ENCODE peak calls at places on chromosomes 4 and X, in ten cellular contexts. W is A549, S is Caco-2, Y is choroid plexus epithelial cell, X is GM23248, A is Panc1, O is suprapubic skin, T is fibroblast of the aortic adventitia, C is K562, F is H7. U is an unnamed sample.

GRCh38 chr4:41427306-41427882 is 110.6 kb upstream of the LIMCH1 start:
- DNase-seq in W (no peak), S (no peak), Y (no peak), X (no peak), A (no peak), O (no peak), T (no peak), C (no peak), F (no peak), U (no peak)

GRCh38 chr4:152957437-152958185 is 21.5 kb downstream of the FHDC1 start:
- DNase-seq in W (no peak), S (peak; percentile 45), Y (peak; percentile 57), X (no peak), A (no peak), O (no peak), T (peak; percentile 39), C (peak; percentile 14), F (no peak), U (no peak)

GRCh38 chrX:11305641-11306040 is 12.4 kb downstream of the AMELX start:
- DNase-seq in W (no peak), S (no peak), Y (no peak), X (no peak), A (no peak), O (no peak), T (no peak), C (no peak), F (no peak), U (no peak)

GRCh38 chrX:54447461-54447860 is 7.3 kb downstream of the TSR2 start:
- DNase-seq in W (peak; percentile 14), S (peak; percentile 6), Y (peak; percentile 28), X (peak; percentile 27), A (no peak), O (no peak), T (peak; percentile 4), C (no peak), F (peak; percentile 57), U (peak; percentile 9)

GRCh38 chrX:152861116-152861515 is 30.3 kb downstream of the NSDHL start:
- DNase-seq in W (no peak), S (no peak), Y (peak; percentile 18), X (no peak), A (no peak), O (no peak), T (no peak), C (no peak), F (no peak), U (peak; percentile 3)

GRCh38 chr4:107862658-107863057 is 37.9 kb downstream of the SGMS2 start:
- DNase-seq in W (peak; percentile 15), S (no peak), Y (peak; percentile 81), X (peak; percentile 55), A (peak; percentile 74), O (no peak), T (peak; percentile 32), C (peak; percentile 5), F (no peak), U (no peak)

GRCh38 chr4:77859256-77859655 is 3.4 kb upstream of the MRPL1 start:
- DNase-seq in W (no peak), S (no peak), Y (no peak), X (no peak), A (no peak), O (no peak), T (no peak), C (no peak), F (no peak), U (no peak)

GRCh38 chr4:114378306-114378903 is 220.2 kb upstream of the UGT8 start:
- DNase-seq in W (no peak), S (peak; percentile 27), Y (peak; percentile 74), X (peak; percentile 78), A (no peak), O (no peak), T (peak; percentile 74), C (no peak), F (no peak), U (peak; percentile 57)

GRCh38 chrX:2719774-2720447 is 28.8 kb downstream of the CD99 start:
- DNase-seq in W (no peak), S (no peak), Y (no peak), X (no peak), A (no peak), O (no peak), T (no peak), C (no peak), F (no peak), U (no peak)

GRCh38 chrX:132488092-132488749 is 617 bp downstream of the MBNL3 start:
- DNase-seq in W (no peak), S (no peak), Y (peak; percentile 37), X (peak; percentile 68), A (no peak), O (no peak), T (peak; percentile 36), C (no peak), F (no peak), U (peak; percentile 25)

DNA sequence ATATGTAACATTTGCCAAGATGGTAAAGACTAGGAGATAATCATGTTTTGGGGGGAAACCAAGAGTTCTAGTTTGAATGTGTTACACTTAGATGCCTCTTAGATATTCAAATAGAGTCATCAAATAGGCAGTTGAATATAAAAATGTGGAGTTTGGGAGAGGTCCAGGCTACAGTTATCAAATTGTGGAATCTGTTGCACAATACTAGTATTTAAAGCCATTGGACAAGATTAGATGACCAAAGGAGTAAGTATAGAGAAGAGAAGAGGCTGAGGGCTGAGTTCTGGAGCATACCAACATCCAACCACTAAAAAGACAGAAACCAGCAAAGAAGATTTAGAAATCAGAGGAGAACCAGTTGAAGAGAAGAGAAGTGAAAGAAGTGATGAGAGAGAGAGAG is 72.7 kb downstream of the NAA11 start:
- DNase-seq in W (no peak), S (no peak), Y (no peak), X (no peak), A (no peak), O (no peak), T (no peak), C (no peak), F (no peak), U (no peak)
- H3K4me3 ChIP-seq in W (no peak overlapping the region), S (no peak overlapping the region), Y (no peak overlapping the region), X (no peak overlapping the region), A (no peak overlapping the region), O (no peak overlapping the region), T (no peak overlapping the region), C (no peak overlapping the region), F (no peak overlapping the region), U (no peak overlapping the region)

GRCh38 chr4:14695411-14695810 is 306.9 kb upstream of the CPEB2 start:
- DNase-seq in W (no peak), S (no peak), Y (peak; percentile 14), X (no peak), A (no peak), O (no peak), T (peak; percentile 13), C (no peak), F (no peak), U (no peak)
- H3K4me3 ChIP-seq in W (no peak overlapping the region), S (no peak overlapping the region), Y (no peak overlapping the region), X (no peak overlapping the region), A (no peak overlapping the region), O (no peak overlapping the region), T (no peak overlapping the region), C (no peak overlapping the region), F (no peak overlapping the region), U (no peak overlapping the region)

DNA sequence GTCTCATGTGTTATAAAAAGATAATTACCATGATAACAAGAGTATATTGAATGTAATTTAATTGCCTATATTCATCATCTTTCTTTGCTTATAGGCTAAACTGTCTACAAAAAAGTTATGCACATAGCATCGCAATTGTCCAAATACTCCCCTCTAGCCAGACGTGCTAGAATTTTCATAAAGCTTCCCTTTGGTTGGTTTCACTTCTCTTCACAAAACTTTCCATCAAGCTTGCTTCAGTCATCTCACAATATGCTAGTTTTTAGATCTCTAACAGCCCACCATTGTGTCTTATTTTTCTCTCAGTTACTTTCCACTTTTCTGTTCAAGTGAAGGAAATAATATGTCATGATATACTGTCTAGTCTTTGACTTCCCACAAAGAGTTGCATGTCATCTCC is 448.3 kb upstream of the SPANXN1 start:
- DNase-seq in W (no peak), S (no peak), Y (no peak), X (no peak), A (no peak), O (no peak), T (no peak), C (no peak), F (no peak), U (no peak)
- H3K4me3 ChIP-seq in W (no peak overlapping the region), S (no peak overlapping the region), Y (no peak overlapping the region), X (no peak overlapping the region), A (no peak overlapping the region), O (no peak overlapping the region), T (no peak overlapping the region), C (no peak overlapping the region), F (no peak overlapping the region), U (no peak overlapping the region)

DNA sequence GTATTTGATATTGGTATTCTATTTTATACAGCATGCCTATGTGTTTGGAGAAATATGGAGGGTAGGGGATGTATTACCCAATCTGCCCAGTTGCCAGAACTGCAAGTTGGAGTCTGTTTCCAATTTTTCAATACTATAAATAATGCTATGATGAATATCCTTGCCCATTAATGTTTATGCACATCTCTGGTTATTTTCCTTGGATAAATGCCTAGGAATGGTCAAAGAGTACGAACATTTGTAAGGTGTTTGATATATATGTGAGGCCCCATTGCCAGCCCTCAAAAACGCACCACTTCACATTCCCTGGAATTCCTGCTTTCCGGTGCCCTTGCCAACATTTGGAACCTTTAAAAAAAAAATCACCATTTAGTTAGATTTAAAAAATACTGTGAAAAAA is 34.3 kb downstream of the CLDN34 start:
- DNase-seq in W (no peak), S (no peak), Y (no peak), X (no peak), A (no peak), O (no peak), T (peak; percentile 65), C (no peak), F (no peak), U (peak; percentile 78)
- H3K4me3 ChIP-seq in W (no peak overlapping the region), S (no peak overlapping the region), Y (no peak overlapping the region), X (no peak overlapping the region), A (no peak overlapping the region), O (no peak overlapping the region), T (no peak overlapping the region), C (no peak overlapping the region), F (no peak overlapping the region), U (no peak overlapping the region)

DNA sequence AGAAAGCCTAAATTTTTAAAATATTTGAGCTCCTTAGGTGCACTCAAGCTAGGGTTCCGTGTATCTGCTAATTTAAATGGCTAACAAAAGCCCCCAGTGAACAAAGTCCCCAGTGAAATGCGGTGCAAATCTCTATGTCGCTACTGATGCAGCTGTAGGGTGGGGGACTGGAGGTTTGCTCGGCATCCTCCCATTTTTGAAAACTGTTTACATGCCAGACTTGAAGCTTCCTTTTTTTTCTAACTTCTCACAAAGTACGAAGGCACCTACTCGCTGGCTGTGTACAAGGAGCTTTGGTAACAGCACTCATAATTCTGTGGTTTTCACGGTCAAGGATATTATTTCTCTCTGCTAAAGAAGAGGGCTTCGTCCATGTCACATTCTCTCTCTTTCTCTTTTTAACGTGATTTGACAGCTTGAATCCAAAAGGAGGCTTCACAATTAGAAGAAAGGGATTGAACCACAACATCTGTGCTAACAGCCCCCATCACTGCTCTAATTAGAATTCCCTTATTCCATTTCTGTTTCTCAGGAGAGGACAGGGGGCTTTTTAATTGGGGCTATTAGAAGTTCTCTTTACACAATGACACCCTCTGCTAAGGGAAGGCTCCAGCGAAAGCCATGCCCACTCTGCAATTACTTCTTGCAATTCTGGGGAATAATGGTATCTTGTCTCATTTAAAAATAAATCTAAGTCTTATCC is 46.7 kb downstream of the TMEM156 start:
- DNase-seq in W (no peak), S (no peak), Y (no peak), X (no peak), A (no peak), O (no peak), T (no peak), C (no peak), F (no peak), U (no peak)
- H3K4me3 ChIP-seq in W (no peak overlapping the region), S (no peak overlapping the region), Y (no peak overlapping the region), X (no peak overlapping the region), A (no peak overlapping the region), O (no peak overlapping the region), T (no peak overlapping the region), C (no peak overlapping the region), F (no peak overlapping the region), U (no peak overlapping the region)

GRCh38 chr4:143377635-143378099 is 41.0 kb downstream of the GAB1 start:
- DNase-seq in W (no peak), S (no peak), Y (no peak), X (no peak), A (no peak), O (no peak), T (peak; percentile 34), C (no peak), F (no peak), U (no peak)
- H3K4me3 ChIP-seq in W (no peak overlapping the region), S (no peak overlapping the region), Y (no peak overlapping the region), X (no peak overlapping the region), A (no peak overlapping the region), O (no peak overlapping the region), T (no peak overlapping the region), C (no peak overlapping the region), F (no peak overlapping the region), U (no peak overlapping the region)